ENCODE peak calls at places on chromosomes 11 and 22, in ten cellular contexts. One of them, this sample, is unnamed.

GRCh38 chr11:1469911-1470680 is 16.5 kb downstream of the MOB2 start:
- DNase-seq in pancreas: no peak
- DNase-seq in H9: no peak
- DNase-seq in lung: no peak
- DNase-seq in IMR-90: no peak
- DNase-seq in astrocyte: no peak
- DNase-seq in left ventricle myocardium inferior: no peak
- DNase-seq in SK-N-SH: no peak
- DNase-seq in fibroblast of pulmonary artery: no peak
- DNase-seq in CD4-positive, alpha-beta T cell: no peak
- DNase-seq in this sample: no peak

GRCh38 chr11:2993000-2993330 is 836 bp upstream of the NAP1L4 start:
- DNase-seq in IMR-90: no peak
- DNase-seq in CD4-positive, alpha-beta T cell: no peak
- DNase-seq in fibroblast of pulmonary artery: no peak
- DNase-seq in astrocyte: no peak
- DNase-seq in left ventricle myocardium inferior: no peak
- DNase-seq in pancreas: no peak
- DNase-seq in SK-N-SH: no peak
- DNase-seq in lung: no peak
- DNase-seq in H9: no peak
- DNase-seq in this sample: no peak

GRCh38 chr22:48653306-48653705 is 1174.4 kb downstream of the BRD1 start:
- DNase-seq in H9: no peak
- DNase-seq in SK-N-SH: no peak
- DNase-seq in IMR-90: no peak
- DNase-seq in lung: no peak
- DNase-seq in fibroblast of pulmonary artery: no peak
- DNase-seq in astrocyte: no peak
- DNase-seq in CD4-positive, alpha-beta T cell: no peak
- DNase-seq in pancreas: no peak
- DNase-seq in left ventricle myocardium inferior: no peak
- DNase-seq in this sample: no peak

GRCh38 chr22:37127350-37127878 is 17.9 kb upstream of the TMPRSS6 start:
- DNase-seq in left ventricle myocardium inferior: no peak
- DNase-seq in IMR-90: no peak
- DNase-seq in lung: no peak
- DNase-seq in CD4-positive, alpha-beta T cell: no peak
- DNase-seq in pancreas: no peak
- DNase-seq in fibroblast of pulmonary artery: no peak
- DNase-seq in SK-N-SH: no peak
- DNase-seq in astrocyte: no peak
- DNase-seq in H9: no peak
- DNase-seq in this sample: no peak

GRCh38 chr11:66317766-66318575 is 1.1 kb upstream of the CD248 start:
- DNase-seq in SK-N-SH: peak; percentile 69
- DNase-seq in fibroblast of pulmonary artery: peak; percentile 96
- DNase-seq in IMR-90: peak; percentile 94
- DNase-seq in lung: peak; percentile 60
- DNase-seq in astrocyte: no peak
- DNase-seq in pancreas: no peak
- DNase-seq in CD4-positive, alpha-beta T cell: peak; percentile 70
- DNase-seq in left ventricle myocardium inferior: peak; percentile 60
- DNase-seq in H9: peak; percentile 66
- DNase-seq in this sample: no peak

GRCh38 chr11:60852060-60852638 is 3.6 kb downstream of the PTGDR2 start:
- DNase-seq in SK-N-SH: no peak
- DNase-seq in IMR-90: no peak
- DNase-seq in CD4-positive, alpha-beta T cell: no peak
- DNase-seq in left ventricle myocardium inferior: no peak
- DNase-seq in pancreas: peak; percentile 39
- DNase-seq in lung: no peak
- DNase-seq in astrocyte: no peak
- DNase-seq in H9: peak; percentile 40
- DNase-seq in fibroblast of pulmonary artery: no peak
- DNase-seq in this sample: no peak

GRCh38 chr22:37345863-37346514 is 63.7 kb downstream of the CYTH4 start:
- DNase-seq in H9: no peak
- DNase-seq in lung: no peak
- DNase-seq in IMR-90: peak; percentile 97
- DNase-seq in pancreas: no peak
- DNase-seq in fibroblast of pulmonary artery: peak; percentile 96
- DNase-seq in astrocyte: peak; percentile 98
- DNase-seq in CD4-positive, alpha-beta T cell: no peak
- DNase-seq in left ventricle myocardium inferior: peak; percentile 31
- DNase-seq in SK-N-SH: peak; percentile 76
- DNase-seq in this sample: no peak

GRCh38 chr11:67022341-67022933 is 497 bp upstream of the SYT12 start:
- DNase-seq in astrocyte: peak; percentile 63
- DNase-seq in lung: no peak
- DNase-seq in IMR-90: peak; percentile 52
- DNase-seq in CD4-positive, alpha-beta T cell: no peak
- DNase-seq in fibroblast of pulmonary artery: peak; percentile 68
- DNase-seq in H9: no peak
- DNase-seq in left ventricle myocardium inferior: no peak
- DNase-seq in pancreas: peak; percentile 64
- DNase-seq in SK-N-SH: peak; percentile 69
- DNase-seq in this sample: no peak

GRCh38 chr11:120280566-120281160 is 40.7 kb downstream of the POU2F3 start:
- DNase-seq in left ventricle myocardium inferior: no peak
- DNase-seq in CD4-positive, alpha-beta T cell: no peak
- DNase-seq in lung: no peak
- DNase-seq in SK-N-SH: peak; percentile 54
- DNase-seq in astrocyte: no peak
- DNase-seq in IMR-90: no peak
- DNase-seq in fibroblast of pulmonary artery: no peak
- DNase-seq in H9: no peak
- DNase-seq in pancreas: no peak
- DNase-seq in this sample: no peak

GRCh38 chr11:2298795-2299747 is 2.6 kb downstream of the C11orf21 start:
- DNase-seq in SK-N-SH: peak; percentile 62
- DNase-seq in lung: peak; percentile 29
- DNase-seq in pancreas: no peak
- DNase-seq in CD4-positive, alpha-beta T cell: no peak
- DNase-seq in astrocyte: no peak
- DNase-seq in left ventricle myocardium inferior: no peak
- DNase-seq in fibroblast of pulmonary artery: no peak
- DNase-seq in H9: peak; percentile 76
- DNase-seq in IMR-90: no peak
- DNase-seq in this sample: no peak

GRCh38 chr22:49305966-49306631 is 521.6 kb downstream of the BRD1 start:
- DNase-seq in astrocyte: no peak
- DNase-seq in fibroblast of pulmonary artery: no peak
- DNase-seq in pancreas: peak; percentile 1
- DNase-seq in H9: peak; percentile 1
- DNase-seq in SK-N-SH: no peak
- DNase-seq in left ventricle myocardium inferior: no peak
- DNase-seq in lung: no peak
- DNase-seq in IMR-90: no peak
- DNase-seq in CD4-positive, alpha-beta T cell: no peak
- DNase-seq in this sample: peak; percentile 41

GRCh38 chr11:48013269-48013901 is 33.0 kb downstream of the PTPRJ start:
- DNase-seq in left ventricle myocardium inferior: peak; percentile 34
- DNase-seq in lung: peak; percentile 46
- DNase-seq in CD4-positive, alpha-beta T cell: peak; percentile 33
- DNase-seq in fibroblast of pulmonary artery: peak; percentile 47
- DNase-seq in pancreas: peak; percentile 22
- DNase-seq in H9: no peak
- DNase-seq in astrocyte: no peak
- DNase-seq in IMR-90: peak; percentile 65
- DNase-seq in SK-N-SH: no peak
- DNase-seq in this sample: peak; percentile 70

GRCh38 chr11:126861796-126862195 is 138.8 kb downstream of the KIRREL3 start:
- DNase-seq in SK-N-SH: no peak
- DNase-seq in left ventricle myocardium inferior: no peak
- DNase-seq in CD4-positive, alpha-beta T cell: no peak
- DNase-seq in H9: no peak
- DNase-seq in lung: no peak
- DNase-seq in IMR-90: no peak
- DNase-seq in astrocyte: no peak
- DNase-seq in pancreas: no peak
- DNase-seq in fibroblast of pulmonary artery: no peak
- DNase-seq in this sample: no peak

GRCh38 chr11:17267576-17267975 is 9.0 kb upstream of the NUCB2 start:
- DNase-seq in CD4-positive, alpha-beta T cell: no peak
- DNase-seq in left ventricle myocardium inferior: no peak
- DNase-seq in astrocyte: peak; percentile 85
- DNase-seq in SK-N-SH: no peak
- DNase-seq in IMR-90: peak; percentile 33
- DNase-seq in H9: no peak
- DNase-seq in fibroblast of pulmonary artery: peak; percentile 64
- DNase-seq in lung: no peak
- DNase-seq in pancreas: no peak
- DNase-seq in this sample: no peak

GRCh38 chr11:71396548-71397123 is 51.6 kb downstream of the DHCR7 start:
- DNase-seq in H9: no peak
- DNase-seq in left ventricle myocardium inferior: no peak
- DNase-seq in CD4-positive, alpha-beta T cell: no peak
- DNase-seq in fibroblast of pulmonary artery: no peak
- DNase-seq in IMR-90: no peak
- DNase-seq in SK-N-SH: no peak
- DNase-seq in pancreas: no peak
- DNase-seq in astrocyte: no peak
- DNase-seq in lung: no peak
- DNase-seq in this sample: no peak
- TF ChIP-seq CTCF in H9: no peak
- TF ChIP-seq CTCF in left ventricle myocardium inferior: no peak
- TF ChIP-seq CTCF in CD4-positive, alpha-beta T cell: no peak
- TF ChIP-seq CTCF in fibroblast of pulmonary artery: no peak
- TF ChIP-seq CTCF in IMR-90: no peak
- TF ChIP-seq CTCF in SK-N-SH: no peak
- TF ChIP-seq CTCF in pancreas: no peak
- TF ChIP-seq CTCF in astrocyte: no peak
- TF ChIP-seq CTCF in lung: no peak
- TF ChIP-seq CTCF in this sample: no peak

DNA sequence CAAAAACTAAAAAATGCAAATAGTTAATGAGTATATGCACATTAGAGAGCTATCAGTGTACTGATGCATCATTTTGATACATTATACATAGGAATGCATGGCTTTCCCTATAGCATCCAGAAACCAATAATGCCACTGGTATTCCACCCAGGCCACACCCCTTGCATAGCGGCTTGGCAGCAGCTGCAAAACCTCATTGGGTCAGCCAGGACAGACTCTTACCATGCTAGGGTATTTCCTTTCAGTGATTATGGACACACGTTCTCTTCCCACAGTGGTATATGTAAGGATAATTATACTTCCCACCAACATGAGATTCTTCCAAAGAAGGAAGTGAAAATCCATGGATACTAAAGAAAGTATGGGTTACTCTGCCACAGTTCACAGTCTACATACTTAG is 145.9 kb upstream of the PITPNB start:
- DNase-seq in SK-N-SH: no peak
- DNase-seq in IMR-90: peak; percentile 24
- DNase-seq in CD4-positive, alpha-beta T cell: no peak
- DNase-seq in fibroblast of pulmonary artery: no peak
- DNase-seq in left ventricle myocardium inferior: no peak
- DNase-seq in astrocyte: peak; percentile 16
- DNase-seq in pancreas: no peak
- DNase-seq in H9: no peak
- DNase-seq in lung: no peak
- DNase-seq in this sample: no peak
- TF ChIP-seq CTCF in SK-N-SH: no peak
- TF ChIP-seq CTCF in IMR-90: no peak
- TF ChIP-seq CTCF in CD4-positive, alpha-beta T cell: no peak
- TF ChIP-seq CTCF in fibroblast of pulmonary artery: no peak
- TF ChIP-seq CTCF in left ventricle myocardium inferior: no peak
- TF ChIP-seq CTCF in astrocyte: no peak
- TF ChIP-seq CTCF in pancreas: no peak
- TF ChIP-seq CTCF in H9: no peak
- TF ChIP-seq CTCF in lung: no peak
- TF ChIP-seq CTCF in this sample: no peak

GRCh38 chr11:110509485-110509884 is 79.7 kb downstream of the FDX1 start:
- DNase-seq in fibroblast of pulmonary artery: no peak
- DNase-seq in left ventricle myocardium inferior: no peak
- DNase-seq in pancreas: no peak
- DNase-seq in SK-N-SH: no peak
- DNase-seq in H9: no peak
- DNase-seq in astrocyte: no peak
- DNase-seq in IMR-90: no peak
- DNase-seq in CD4-positive, alpha-beta T cell: no peak
- DNase-seq in lung: no peak
- DNase-seq in this sample: no peak

GRCh38 chr11:110518809-110519514 is 89.2 kb downstream of the FDX1 start:
- DNase-seq in left ventricle myocardium inferior: no peak
- DNase-seq in astrocyte: no peak
- DNase-seq in lung: no peak
- DNase-seq in H9: no peak
- DNase-seq in CD4-positive, alpha-beta T cell: no peak
- DNase-seq in pancreas: no peak
- DNase-seq in IMR-90: no peak
- DNase-seq in SK-N-SH: no peak
- DNase-seq in fibroblast of pulmonary artery: peak; percentile 16
- DNase-seq in this sample: no peak

GRCh38 chr11:110513521-110514450 is 84.0 kb downstream of the FDX1 start:
- DNase-seq in CD4-positive, alpha-beta T cell: no peak
- DNase-seq in fibroblast of pulmonary artery: peak; percentile 31
- DNase-seq in astrocyte: no peak
- DNase-seq in H9: no peak
- DNase-seq in lung: no peak
- DNase-seq in SK-N-SH: no peak
- DNase-seq in left ventricle myocardium inferior: no peak
- DNase-seq in IMR-90: peak; percentile 10
- DNase-seq in pancreas: no peak
- DNase-seq in this sample: no peak

GRCh38 chr11:110519816-110520215 is 90.1 kb downstream of the FDX1 start:
- DNase-seq in left ventricle myocardium inferior: no peak
- DNase-seq in IMR-90: no peak
- DNase-seq in lung: no peak
- DNase-seq in CD4-positive, alpha-beta T cell: no peak
- DNase-seq in H9: no peak
- DNase-seq in astrocyte: no peak
- DNase-seq in SK-N-SH: no peak
- DNase-seq in fibroblast of pulmonary artery: no peak
- DNase-seq in pancreas: no peak
- DNase-seq in this sample: no peak

DNA sequence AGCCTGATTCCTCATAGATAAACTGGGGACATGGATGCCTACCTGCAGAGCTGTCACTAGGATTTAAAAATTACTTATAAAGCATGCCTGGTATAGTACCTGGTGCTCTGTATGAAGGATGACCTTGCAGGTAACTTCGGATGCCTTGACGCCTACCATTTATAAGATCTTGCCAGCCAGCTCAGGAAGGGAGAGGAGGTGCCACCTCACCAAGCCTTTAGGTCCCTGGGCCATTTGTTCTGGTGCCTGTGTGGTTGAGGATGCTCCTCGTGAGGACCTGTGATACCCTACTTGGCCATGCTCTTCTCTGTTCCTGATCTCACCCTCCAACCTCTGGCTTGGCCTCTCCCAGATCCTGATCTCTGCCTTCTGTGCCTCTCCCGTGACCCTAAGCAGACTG is 85.2 kb downstream of the FDX1 start:
- DNase-seq in lung: no peak
- DNase-seq in left ventricle myocardium inferior: no peak
- DNase-seq in pancreas: no peak
- DNase-seq in astrocyte: no peak
- DNase-seq in SK-N-SH: no peak
- DNase-seq in CD4-positive, alpha-beta T cell: no peak
- DNase-seq in H9: no peak
- DNase-seq in IMR-90: no peak
- DNase-seq in fibroblast of pulmonary artery: no peak
- DNase-seq in this sample: no peak
- TF ChIP-seq CTCF in lung: no peak
- TF ChIP-seq CTCF in left ventricle myocardium inferior: no peak
- TF ChIP-seq CTCF in pancreas: no peak
- TF ChIP-seq CTCF in astrocyte: no peak
- TF ChIP-seq CTCF in SK-N-SH: no peak
- TF ChIP-seq CTCF in CD4-positive, alpha-beta T cell: no peak
- TF ChIP-seq CTCF in H9: no peak
- TF ChIP-seq CTCF in IMR-90: no peak
- TF ChIP-seq CTCF in fibroblast of pulmonary artery: no peak
- TF ChIP-seq CTCF in this sample: no peak

GRCh38 chr11:121716060-121716459 is 263.3 kb upstream of the SORL1-AS1 start:
- DNase-seq in lung: no peak
- DNase-seq in H9: no peak
- DNase-seq in CD4-positive, alpha-beta T cell: no peak
- DNase-seq in astrocyte: peak; percentile 63
- DNase-seq in fibroblast of pulmonary artery: peak; percentile 8
- DNase-seq in pancreas: no peak
- DNase-seq in SK-N-SH: no peak
- DNase-seq in IMR-90: peak; percentile 85
- DNase-seq in left ventricle myocardium inferior: no peak
- DNase-seq in this sample: no peak
- TF ChIP-seq CTCF in lung: no peak
- TF ChIP-seq CTCF in H9: no peak
- TF ChIP-seq CTCF in CD4-positive, alpha-beta T cell: no peak
- TF ChIP-seq CTCF in astrocyte: no peak
- TF ChIP-seq CTCF in fibroblast of pulmonary artery: no peak
- TF ChIP-seq CTCF in pancreas: no peak
- TF ChIP-seq CTCF in SK-N-SH: no peak
- TF ChIP-seq CTCF in IMR-90: no peak
- TF ChIP-seq CTCF in left ventricle myocardium inferior: no peak
- TF ChIP-seq CTCF in this sample: no peak